ENCODE peak calls at places on chromosomes 12 and 14, in nine cellular contexts. B is NCI-H446; K is SJSA1; O is activated CD4-positive, alpha-beta T cell treated with anti-CD3 and anti-CD28 coated beads, Interleukin-2, amount 10 ng/mL, durations not matched to agents 7 days and 5 days; H is NCI-H774; R is brain pericyte; N is astrocyte of the spinal cord; I is GM04503; M is skeletal muscle cell. A is an unnamed sample.

GRCh38 chr14:30603402-30603801 is 18.7 kb upstream of the SCFD1 start:
- DNase-seq in N (no peak), R (no peak), H (no peak), O (no peak), M (no peak), K (no peak), I (no peak), B (no peak), A (no peak)

GRCh38 chr12:48128800-48129199 is 9.6 kb downstream of the PFKM start:
- DNase-seq in N (peak), K (peak), O (no peak), R (no peak), H (no peak), M (no peak), B (no peak), I (no peak), A (no peak)

GRCh38 chr12:107660230-107660629 is 25.4 kb upstream of the PWP1 start:
- DNase-seq in B (no peak), I (no peak), R (no peak), K (no peak), O (no peak), H (no peak), M (no peak), N (no peak), A (no peak)

GRCh38 chr12:22537000-22537544 is 7.3 kb downstream of the C2CD5 start:
- DNase-seq in B (no peak), N (no peak), K (no peak), R (no peak), M (no peak), I (no peak), H (no peak), O (no peak), A (no peak)

GRCh38 chr14:56569174-56569573 is 10.4 kb upstream of the TMEM260 start:
- DNase-seq in H (no peak), O (no peak), I (no peak), K (no peak), B (no peak), R (no peak), M (no peak), N (no peak), A (no peak)

GRCh38 chr12:22626429-22626828 is 1.5 kb downstream of the ETNK1 start:
- DNase-seq in I (no peak), H (no peak), M (no peak), O (peak), B (no peak), R (no peak), N (peak), K (no peak), A (no peak)

GRCh38 chr14:22506778-22507351 is 82.2 kb downstream of the DAD1 start:
- DNase-seq in R (no peak), N (no peak), O (no peak), K (no peak), I (no peak), H (no peak), B (no peak), M (no peak), A (no peak)

GRCh38 chr12:10211975-10212622 is 578 bp upstream of the GABARAPL1 start:
- DNase-seq in N (peak), I (peak), R (peak), O (peak), M (peak), B (peak), H (peak), K (peak), A (peak)

GRCh38 chr14:68416156-68416555 is 376.7 kb downstream of the ZFP36L1 start:
- DNase-seq in I (no peak), N (no peak), M (no peak), H (no peak), O (no peak), B (no peak), K (no peak), R (no peak), A (no peak)

GRCh38 chr14:33986804-33987203 is 35.9 kb upstream of the EGLN3 start:
- DNase-seq in I (peak), B (no peak), K (peak), O (no peak), N (peak), H (no peak), M (peak), R (no peak), A (peak)

GRCh38 chr14:105149146-105149781 is 19.3 kb downstream of the JAG2 start:
- DNase-seq in O (no peak), I (no peak), K (no peak), R (no peak), M (no peak), B (no peak), N (no peak), H (no peak), A (no peak)

GRCh38 chr12:53492188-53492587 is 7.1 kb downstream of the MAP3K12 start:
- DNase-seq in I (no peak), K (no peak), B (no peak), O (no peak), R (no peak), M (no peak), H (no peak), N (no peak), A (no peak)

GRCh38 chr12:87529386-87529785 is 499.8 kb downstream of the C12orf50 start:
- DNase-seq in N (no peak), K (no peak), M (peak), B (peak), R (no peak), I (no peak), O (no peak), H (no peak), A (no peak)

GRCh38 chr14:27040552-27040951 is 442.7 kb upstream of the NOVA1 start:
- DNase-seq in N (no peak), K (no peak), M (no peak), R (no peak), H (no peak), O (no peak), I (no peak), B (no peak), A (no peak)

GRCh38 chr12:56636118-56636674 is 6.1 kb upstream of the BAZ2A start:
- DNase-seq in M (peak), N (peak), O (peak), I (peak), H (peak), R (no peak), K (peak), B (peak), A (peak)

GRCh38 chr14:23373041-23373440 is 432 bp downstream of the IL25 start:
- DNase-seq in M (no peak), H (no peak), N (no peak), O (no peak), I (no peak), B (no peak), K (no peak), R (no peak), A (no peak)

GRCh38 chr14:22112004-22112403 is 438.4 kb upstream of the OR4E1 start:
- DNase-seq in N (no peak), K (no peak), I (no peak), H (no peak), B (peak), R (no peak), M (no peak), O (peak), A (no peak)

GRCh38 chr12:88643685-88644084 is 63.4 kb upstream of the KITLG start:
- DNase-seq in M (no peak), H (no peak), K (no peak), R (no peak), N (no peak), O (no peak), B (no peak), I (no peak), A (no peak)

GRCh38 chr12:103965255-103965589 is 450 bp upstream of the TDG start:
- DNase-seq in I (no peak), K (no peak), B (no peak), H (no peak), R (no peak), O (no peak), M (no peak), N (no peak), A (no peak)

GRCh38 chr12:4002601-4003000 is 129.4 kb upstream of the PARP11 start:
- DNase-seq in B (no peak), I (no peak), M (no peak), K (no peak), N (no peak), O (no peak), R (no peak), H (no peak), A (no peak)